ENCODE peak calls at places on chromosomes 12 and 14, in nine cellular contexts. Q, U, B, R, C, D, Z, E and H are unnamed samples.

GRCh38 chr14:31763041-31763440 is 201.8 kb downstream of the NUBPL start:
- DNase-seq in Q (no peak), R (no peak), B (no peak), U (no peak), D (no peak), E (no peak), C (no peak), Z (no peak), H (no peak)

GRCh38 chr12:57479376-57480115 is at the start of gene ARHGAP9:
- DNase-seq in B (peak), R (no peak), C (no peak), D (no peak), U (no peak), Z (no peak), Q (no peak), E (no peak), H (no peak)

GRCh38 chr14:59283380-59283779 is 94.9 kb downstream of the DAAM1 start:
- DNase-seq in Z (no peak), B (no peak), R (no peak), C (peak), D (peak), Q (no peak), E (no peak), U (peak), H (no peak)

GRCh38 chr14:87877877-87878276 is 115.1 kb downstream of the GALC start:
- DNase-seq in U (peak), D (no peak), R (no peak), Z (no peak), B (no peak), Q (no peak), E (no peak), C (no peak), H (no peak)

GRCh38 chr14:86450075-86450474 is 920.1 kb downstream of the FLRT2 start:
- DNase-seq in E (no peak), Z (no peak), C (no peak), D (no peak), U (no peak), Q (no peak), B (no peak), R (no peak), H (no peak)

GRCh38 chr12:16198884-16199283 is 78.6 kb downstream of the SLC15A5 start:
- DNase-seq in C (no peak), U (no peak), E (no peak), B (peak), D (no peak), Q (no peak), R (peak), Z (no peak), H (peak)

GRCh38 chr12:2358986-2359658 is 306.3 kb downstream of the CACNA1C start:
- DNase-seq in C (no peak), B (no peak), U (no peak), Q (no peak), D (peak), R (no peak), E (peak), Z (no peak), H (no peak)

GRCh38 chr14:99774204-99774497 is 19.1 kb upstream of the EML1 start:
- DNase-seq in R (no peak), C (no peak), E (no peak), D (no peak), Z (no peak), B (no peak), Q (no peak), U (no peak), H (no peak)

GRCh38 chr14:26389646-26390508 is 208.0 kb downstream of the NOVA1 start:
- DNase-seq in E (no peak), D (peak), B (no peak), Q (peak), C (peak), R (no peak), Z (no peak), U (peak), H (no peak)

GRCh38 chr12:5499566-5500325 is 67.8 kb downstream of the NTF3 start:
- DNase-seq in Z (no peak), D (peak), B (no peak), C (no peak), U (peak), E (no peak), Q (no peak), R (no peak), H (no peak)

GRCh38 chr14:49623941-49624806 is 3.6 kb downstream of the MGAT2 start:
- DNase-seq in R (no peak), C (no peak), B (peak), E (no peak), Q (no peak), U (no peak), D (no peak), Z (no peak), H (no peak)

GRCh38 chr12:131190965-131191364 is 237.3 kb downstream of the ADGRD1 start:
- DNase-seq in B (no peak), D (no peak), Q (no peak), C (no peak), U (no peak), E (no peak), Z (no peak), R (no peak), H (no peak)

GRCh38 chr12:108457006-108457733 is 57.9 kb upstream of the FICD start:
- DNase-seq in C (peak), E (peak), Z (peak), Q (no peak), B (peak), R (peak), D (peak), U (peak), H (peak)

GRCh38 chr12:107983871-107984480 is 145.1 kb upstream of the WSCD2 start:
- DNase-seq in U (no peak), Q (no peak), C (no peak), D (no peak), B (no peak), E (no peak), R (no peak), Z (no peak), H (no peak)

GRCh38 chr14:104145826-104146642 is 7.6 kb downstream of the KIF26A start:
- DNase-seq in B (no peak), Q (peak), D (no peak), Z (no peak), C (no peak), U (no peak), E (no peak), R (no peak), H (no peak)

GRCh38 chr12:45208604-45209487 is 7.0 kb upstream of the ANO6 start:
- DNase-seq in D (peak), U (peak), Q (no peak), B (no peak), Z (no peak), R (no peak), E (no peak), C (peak), H (no peak)

GRCh38 chr12:48044396-48044795 is 40.1 kb upstream of the COL2A1 start:
- DNase-seq in R (no peak), Q (no peak), C (no peak), E (no peak), Z (no peak), D (no peak), B (no peak), U (no peak), H (no peak)

GRCh38 chr12:30823140-30823669 is 68.5 kb upstream of the CAPRIN2 start:
- DNase-seq in E (no peak), R (peak), C (peak), Q (peak), Z (no peak), B (peak), D (no peak), U (peak), H (no peak)

GRCh38 chr12:42643881-42644579 is 54.5 kb upstream of the PRICKLE1 start:
- DNase-seq in Z (no peak), R (no peak), D (no peak), C (no peak), B (no peak), E (no peak), U (peak), Q (no peak), H (no peak)